ENCODE peak calls at places on chromosome 21, in ten cellular contexts. One of them, this sample, is unnamed.

GRCh38 chr21:14569026-14569425 is 22.9 kb upstream of the SAMSN1 start:
- DNase-seq in neural crest cell: no peak
- DNase-seq in progenitor cell of endocrine pancreas: no peak
- DNase-seq in IMR-90: no peak
- DNase-seq in AG04450: no peak
- DNase-seq in tibial artery: no peak
- DNase-seq in foreskin fibroblast: no peak
- DNase-seq in heart left ventricle: no peak
- DNase-seq in left ventricle myocardium inferior: no peak
- DNase-seq in brain microvascular endothelial cell: no peak
- DNase-seq in this sample: no peak

GRCh38 chr21:37642493-37642892 is 273.8 kb downstream of the KCNJ6 start:
- DNase-seq in heart left ventricle: no peak
- DNase-seq in brain microvascular endothelial cell: no peak
- DNase-seq in AG04450: no peak
- DNase-seq in foreskin fibroblast: no peak
- DNase-seq in progenitor cell of endocrine pancreas: no peak
- DNase-seq in neural crest cell: no peak
- DNase-seq in tibial artery: no peak
- DNase-seq in IMR-90: no peak
- DNase-seq in left ventricle myocardium inferior: no peak
- DNase-seq in this sample: peak

GRCh38 chr21:42262826-42263225 is 43.9 kb downstream of the ABCG1 start:
- DNase-seq in tibial artery: peak
- DNase-seq in left ventricle myocardium inferior: peak
- DNase-seq in brain microvascular endothelial cell: no peak
- DNase-seq in progenitor cell of endocrine pancreas: no peak
- DNase-seq in heart left ventricle: peak
- DNase-seq in AG04450: no peak
- DNase-seq in IMR-90: peak
- DNase-seq in neural crest cell: no peak
- DNase-seq in foreskin fibroblast: no peak
- DNase-seq in this sample: no peak

GRCh38 chr21:32336711-32337110 is 38.1 kb downstream of the MRAP start:
- DNase-seq in progenitor cell of endocrine pancreas: no peak
- DNase-seq in tibial artery: no peak
- DNase-seq in AG04450: no peak
- DNase-seq in foreskin fibroblast: peak
- DNase-seq in brain microvascular endothelial cell: peak
- DNase-seq in heart left ventricle: no peak
- DNase-seq in left ventricle myocardium inferior: no peak
- DNase-seq in IMR-90: peak
- DNase-seq in neural crest cell: no peak
- DNase-seq in this sample: no peak

GRCh38 chr21:32826317-32827167 is 55.0 kb upstream of the PAXBP1 start:
- DNase-seq in foreskin fibroblast: peak
- DNase-seq in neural crest cell: peak
- DNase-seq in heart left ventricle: no peak
- DNase-seq in AG04450: peak
- DNase-seq in IMR-90: peak
- DNase-seq in brain microvascular endothelial cell: peak
- DNase-seq in tibial artery: no peak
- DNase-seq in progenitor cell of endocrine pancreas: no peak
- DNase-seq in left ventricle myocardium inferior: no peak
- DNase-seq in this sample: peak

GRCh38 chr21:29092102-29092959 is 18.9 kb upstream of the CCT8 start:
- DNase-seq in IMR-90: peak
- DNase-seq in foreskin fibroblast: peak
- DNase-seq in left ventricle myocardium inferior: no peak
- DNase-seq in progenitor cell of endocrine pancreas: no peak
- DNase-seq in heart left ventricle: no peak
- DNase-seq in brain microvascular endothelial cell: peak
- DNase-seq in neural crest cell: no peak
- DNase-seq in tibial artery: no peak
- DNase-seq in AG04450: no peak
- DNase-seq in this sample: no peak

GRCh38 chr21:42750737-42751530 is 97.5 kb downstream of the PDE9A start:
- DNase-seq in foreskin fibroblast: no peak
- DNase-seq in AG04450: no peak
- DNase-seq in neural crest cell: no peak
- DNase-seq in left ventricle myocardium inferior: no peak
- DNase-seq in progenitor cell of endocrine pancreas: no peak
- DNase-seq in IMR-90: no peak
- DNase-seq in tibial artery: no peak
- DNase-seq in brain microvascular endothelial cell: no peak
- DNase-seq in heart left ventricle: no peak
- DNase-seq in this sample: no peak

GRCh38 chr21:36700961-36701911 is 2.3 kb downstream of the SIM2 start:
- DNase-seq in neural crest cell: peak
- DNase-seq in brain microvascular endothelial cell: no peak
- DNase-seq in foreskin fibroblast: no peak
- DNase-seq in tibial artery: no peak
- DNase-seq in heart left ventricle: no peak
- DNase-seq in AG04450: no peak
- DNase-seq in progenitor cell of endocrine pancreas: no peak
- DNase-seq in left ventricle myocardium inferior: no peak
- DNase-seq in IMR-90: no peak
- DNase-seq in this sample: no peak

GRCh38 chr21:31911138-31911907 is 38.5 kb downstream of the HUNK start:
- DNase-seq in AG04450: no peak
- DNase-seq in brain microvascular endothelial cell: no peak
- DNase-seq in foreskin fibroblast: peak
- DNase-seq in heart left ventricle: no peak
- DNase-seq in tibial artery: no peak
- DNase-seq in progenitor cell of endocrine pancreas: no peak
- DNase-seq in neural crest cell: no peak
- DNase-seq in IMR-90: peak
- DNase-seq in left ventricle myocardium inferior: no peak
- DNase-seq in this sample: no peak

GRCh38 chr21:41973861-41974751 is 20.3 kb upstream of the C2CD2 start:
- DNase-seq in brain microvascular endothelial cell: no peak
- DNase-seq in heart left ventricle: peak
- DNase-seq in AG04450: no peak
- DNase-seq in neural crest cell: no peak
- DNase-seq in left ventricle myocardium inferior: peak
- DNase-seq in IMR-90: peak
- DNase-seq in foreskin fibroblast: no peak
- DNase-seq in progenitor cell of endocrine pancreas: no peak
- DNase-seq in tibial artery: no peak
- DNase-seq in this sample: peak

GRCh38 chr21:36846624-36847023 is 119.8 kb downstream of the HLCS start:
- DNase-seq in AG04450: no peak
- DNase-seq in heart left ventricle: no peak
- DNase-seq in IMR-90: peak
- DNase-seq in left ventricle myocardium inferior: no peak
- DNase-seq in progenitor cell of endocrine pancreas: no peak
- DNase-seq in tibial artery: no peak
- DNase-seq in foreskin fibroblast: no peak
- DNase-seq in neural crest cell: no peak
- DNase-seq in brain microvascular endothelial cell: no peak
- DNase-seq in this sample: no peak

DNA sequence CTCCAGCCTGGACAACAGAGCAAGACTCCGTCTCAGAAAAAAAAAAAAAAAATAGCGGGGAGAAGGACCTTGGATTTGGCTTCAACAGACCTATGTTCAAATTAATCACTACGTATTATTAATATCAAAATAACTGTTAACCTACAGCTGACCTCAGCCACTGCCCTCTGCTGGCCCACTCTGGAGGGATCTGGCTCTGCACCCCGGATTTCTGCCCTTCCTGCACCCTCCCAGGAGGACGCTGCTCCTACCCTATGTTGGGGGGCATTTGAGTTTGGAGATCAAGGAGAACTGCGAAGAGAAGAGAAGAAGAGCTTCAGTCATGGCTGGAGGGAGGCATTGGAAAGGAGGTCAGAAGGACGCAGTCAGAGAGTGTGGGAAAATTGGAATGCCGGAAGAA is 96.7 kb downstream of the PSMG1 start:
- DNase-seq in tibial artery: no peak
- DNase-seq in progenitor cell of endocrine pancreas: no peak
- DNase-seq in neural crest cell: no peak
- DNase-seq in heart left ventricle: no peak
- DNase-seq in brain microvascular endothelial cell: no peak
- DNase-seq in left ventricle myocardium inferior: no peak
- DNase-seq in foreskin fibroblast: no peak
- DNase-seq in AG04450: no peak
- DNase-seq in IMR-90: no peak
- DNase-seq in this sample: no peak
- TF ChIP-seq CTCF in tibial artery: no peak
- TF ChIP-seq CTCF in progenitor cell of endocrine pancreas: no peak
- TF ChIP-seq CTCF in neural crest cell: peak
- TF ChIP-seq CTCF in heart left ventricle: no peak
- TF ChIP-seq CTCF in brain microvascular endothelial cell: peak
- TF ChIP-seq CTCF in left ventricle myocardium inferior: peak
- TF ChIP-seq CTCF in foreskin fibroblast: peak
- TF ChIP-seq CTCF in AG04450: no peak
- TF ChIP-seq CTCF in IMR-90: no peak
- TF ChIP-seq CTCF in this sample: no peak

DNA sequence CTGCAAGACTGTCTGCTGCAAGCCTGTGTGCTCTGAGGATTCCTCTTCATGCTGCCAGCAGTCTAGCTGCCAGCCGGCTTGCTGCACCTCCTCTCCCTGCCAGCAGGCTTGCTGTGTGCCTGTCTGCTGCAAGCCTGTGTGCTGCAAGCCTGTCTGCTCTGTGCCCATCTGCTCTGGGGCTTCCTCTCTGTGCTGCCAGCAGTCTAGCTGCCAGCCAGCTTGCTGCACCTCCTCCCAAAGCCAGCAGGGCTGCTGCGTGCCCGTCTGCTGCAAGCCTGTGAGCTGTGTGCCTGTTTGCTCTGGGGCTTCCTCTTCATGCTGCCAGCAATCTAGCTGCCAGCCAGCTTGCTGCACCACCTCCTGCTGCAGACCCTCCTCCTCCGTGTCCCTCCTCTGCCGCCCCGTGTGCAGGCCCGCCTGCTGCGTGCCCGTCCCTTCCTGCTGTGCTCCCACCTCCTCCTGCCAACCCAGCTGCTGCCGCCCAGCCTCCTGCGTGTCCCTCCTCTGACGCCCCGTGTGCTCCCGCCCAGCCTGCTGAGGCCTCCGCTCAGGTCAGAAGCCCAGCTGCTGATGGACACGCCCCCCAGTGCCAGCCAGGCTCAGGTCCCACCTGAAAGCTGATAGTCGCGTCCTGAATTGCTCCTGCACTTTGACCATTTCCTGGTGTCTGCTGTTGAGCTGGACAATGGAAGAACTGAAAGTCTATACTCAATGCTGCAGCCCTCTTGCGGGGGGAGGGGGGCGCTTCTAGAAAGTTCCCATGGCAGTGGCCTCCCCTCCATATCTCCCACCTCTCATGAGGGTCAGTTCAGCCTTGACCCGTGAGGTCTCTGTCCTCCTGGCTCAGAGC is 1.2 kb downstream of the KRTAP10-4 start:
- DNase-seq in heart left ventricle: no peak
- DNase-seq in left ventricle myocardium inferior: no peak
- DNase-seq in brain microvascular endothelial cell: no peak
- DNase-seq in AG04450: no peak
- DNase-seq in neural crest cell: no peak
- DNase-seq in foreskin fibroblast: no peak
- DNase-seq in tibial artery: no peak
- DNase-seq in IMR-90: no peak
- DNase-seq in progenitor cell of endocrine pancreas: no peak
- DNase-seq in this sample: no peak
- TF ChIP-seq CTCF in heart left ventricle: no peak
- TF ChIP-seq CTCF in left ventricle myocardium inferior: no peak
- TF ChIP-seq CTCF in brain microvascular endothelial cell: no peak
- TF ChIP-seq CTCF in AG04450: no peak
- TF ChIP-seq CTCF in neural crest cell: no peak
- TF ChIP-seq CTCF in foreskin fibroblast: no peak
- TF ChIP-seq CTCF in tibial artery: no peak
- TF ChIP-seq CTCF in IMR-90: no peak
- TF ChIP-seq CTCF in progenitor cell of endocrine pancreas: no peak
- TF ChIP-seq CTCF in this sample: no peak

DNA sequence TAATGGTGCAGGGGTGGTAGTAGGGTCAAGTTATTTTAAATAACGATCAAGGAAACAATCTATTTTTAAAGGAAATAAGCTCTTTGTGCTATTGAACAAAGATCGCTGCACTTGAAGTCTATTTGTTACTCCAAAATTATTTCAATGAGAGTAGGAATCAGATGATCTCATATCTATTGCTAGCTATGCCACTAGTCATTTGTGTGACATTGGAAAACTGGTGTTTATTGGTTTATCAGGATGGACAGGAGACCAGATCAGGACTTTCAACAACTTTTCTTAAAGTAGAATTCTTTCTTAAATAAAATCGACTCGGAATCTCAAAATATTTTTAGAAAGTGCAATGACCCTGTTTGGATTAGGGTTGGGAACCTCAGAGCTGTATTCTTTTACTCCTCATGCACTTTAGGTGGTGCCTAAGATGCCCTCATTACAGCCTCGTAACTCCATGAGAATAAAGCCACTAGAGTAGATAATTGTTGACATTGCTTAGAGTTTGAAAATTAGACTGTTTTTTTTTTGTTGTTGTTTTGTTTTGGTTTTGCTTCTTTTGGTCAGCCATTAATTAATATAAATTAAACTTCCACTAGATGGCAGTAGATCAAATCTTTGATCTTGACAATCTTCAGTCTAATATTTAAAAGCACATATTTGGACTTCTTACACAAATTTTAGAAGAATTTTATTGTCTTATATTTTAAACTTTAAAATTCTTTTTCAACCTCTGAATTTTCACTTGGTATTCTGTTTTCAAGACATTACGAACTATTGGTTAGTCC is 352.4 kb downstream of the USP25 start:
- DNase-seq in progenitor cell of endocrine pancreas: no peak
- DNase-seq in IMR-90: peak
- DNase-seq in brain microvascular endothelial cell: no peak
- DNase-seq in left ventricle myocardium inferior: no peak
- DNase-seq in AG04450: no peak
- DNase-seq in foreskin fibroblast: no peak
- DNase-seq in neural crest cell: no peak
- DNase-seq in tibial artery: no peak
- DNase-seq in heart left ventricle: no peak
- DNase-seq in this sample: no peak
- TF ChIP-seq CTCF in progenitor cell of endocrine pancreas: peak
- TF ChIP-seq CTCF in IMR-90: peak
- TF ChIP-seq CTCF in brain microvascular endothelial cell: peak
- TF ChIP-seq CTCF in left ventricle myocardium inferior: peak
- TF ChIP-seq CTCF in AG04450: peak
- TF ChIP-seq CTCF in foreskin fibroblast: peak
- TF ChIP-seq CTCF in neural crest cell: peak
- TF ChIP-seq CTCF in tibial artery: peak
- TF ChIP-seq CTCF in heart left ventricle: peak
- TF ChIP-seq CTCF in this sample: peak

DNA sequence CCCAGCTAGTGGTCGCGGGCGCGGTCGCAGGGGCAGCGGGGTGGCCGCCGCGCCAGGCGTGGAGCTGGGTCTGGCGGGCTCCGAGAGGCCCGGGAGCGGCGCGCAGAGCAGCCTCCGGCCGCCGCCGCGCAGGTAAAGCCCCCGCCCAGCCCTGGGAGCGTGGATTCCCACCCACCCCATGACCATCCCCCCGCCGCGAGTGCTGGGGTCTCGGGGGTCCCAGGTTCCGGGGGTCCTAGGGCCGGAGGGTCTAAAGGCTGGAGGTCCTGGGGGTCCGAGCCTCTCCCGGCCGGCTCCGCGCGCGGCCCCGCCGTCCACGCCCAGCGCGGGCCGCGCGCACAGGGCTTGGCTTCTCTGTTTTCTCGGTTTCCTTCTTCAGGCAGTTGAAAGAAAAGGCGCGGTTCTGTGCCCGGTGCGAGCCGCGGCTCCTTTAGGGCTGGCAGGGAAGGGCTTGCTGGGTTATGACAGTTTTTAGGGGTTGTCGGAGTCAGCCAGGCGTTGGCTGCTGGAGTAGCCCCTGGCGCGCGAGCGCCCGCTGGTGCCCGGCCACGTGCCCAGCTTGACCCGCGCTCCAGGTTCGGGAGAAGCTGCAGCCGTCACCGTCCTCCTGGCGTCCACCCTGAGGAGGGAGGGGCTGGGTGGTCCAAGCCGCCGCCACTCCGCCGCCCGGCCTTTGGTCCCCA is 355 bp downstream of the LRRC3 start:
- DNase-seq in neural crest cell: peak
- DNase-seq in brain microvascular endothelial cell: no peak
- DNase-seq in AG04450: no peak
- DNase-seq in IMR-90: no peak
- DNase-seq in foreskin fibroblast: peak
- DNase-seq in left ventricle myocardium inferior: peak
- DNase-seq in progenitor cell of endocrine pancreas: no peak
- DNase-seq in heart left ventricle: peak
- DNase-seq in tibial artery: no peak
- DNase-seq in this sample: peak
- TF ChIP-seq CTCF in neural crest cell: no peak
- TF ChIP-seq CTCF in brain microvascular endothelial cell: peak
- TF ChIP-seq CTCF in AG04450: no peak
- TF ChIP-seq CTCF in IMR-90: no peak
- TF ChIP-seq CTCF in foreskin fibroblast: no peak
- TF ChIP-seq CTCF in left ventricle myocardium inferior: peak
- TF ChIP-seq CTCF in progenitor cell of endocrine pancreas: peak
- TF ChIP-seq CTCF in heart left ventricle: peak
- TF ChIP-seq CTCF in tibial artery: no peak
- TF ChIP-seq CTCF in this sample: no peak

This sample was measured in activated CD8-positive, alpha-beta T cell treated with anti-CD3 and anti-CD28 coated beads for 36 hours.